ENCODE peak calls at places on chromosomes 7 and 10, in six cellular contexts. V is naive thymus-derived CD4-positive, alpha-beta T cell; D is SK-N-SH; Z is CD8-positive, alpha-beta memory T cell; Y is cardiac muscle cell; A is mammary epithelial cell. C is an unnamed sample. For H3K9me3, the result is how much of the 10 kb centered on the place peaks cover.

GRCh38 chr10:14758994-14759664 is 15.6 kb downstream of the FAM107B start:
- DNase-seq in V (no peak), D (peak), Z (no peak), Y (no peak), A (no peak), C (peak)

GRCh38 chr10:46554166-46554781 is 2.2 kb downstream of the GPRIN2 start:
- DNase-seq in V (no peak), D (no peak), Z (no peak), Y (no peak), A (no peak), C (no peak)

GRCh38 chr10:97812696-97813095 is 36.9 kb upstream of the GOLGA7B start:
- DNase-seq in V (no peak), D (no peak), Z (no peak), Y (no peak), A (no peak), C (no peak)

GRCh38 chr10:78033623-78034470 is at the start of gene RPS24:
- DNase-seq in V (peak), D (peak), Z (peak), Y (peak), A (peak), C (peak)

GRCh38 chr10:26665080-26666048 is 32.1 kb upstream of the PDSS1 start:
- DNase-seq in V (no peak), D (no peak), Z (no peak), Y (no peak), A (no peak), C (no peak)

GRCh38 chr7:116772423-116772852 is 89.9 kb upstream of the CAPZA2 start:
- DNase-seq in V (no peak), D (no peak), Z (no peak), Y (no peak), A (peak), C (peak)

GRCh38 chr7:18290865-18291264 is 204.7 kb upstream of the HDAC9 start:
- DNase-seq in V (no peak), D (no peak), Z (no peak), Y (no peak), A (no peak), C (no peak)

GRCh38 chr7:155188821-155189599 is 108.7 kb upstream of the INSIG1 start:
- DNase-seq in V (no peak), D (no peak), Z (no peak), Y (no peak), A (peak), C (no peak)

GRCh38 chr10:125662616-125663015 is 20.3 kb downstream of the TEX36 start:
- DNase-seq in V (no peak), D (no peak), Z (no peak), Y (no peak), A (peak), C (no peak)

GRCh38 chr10:3980660-3981059 is 195.7 kb upstream of the KLF6 start:
- DNase-seq in V (no peak), D (no peak), Z (peak), Y (no peak), A (no peak), C (peak)

GRCh38 chr10:79904671-79905321 is 44.1 kb downstream of the SFTPD start:
- DNase-seq in V (peak), D (peak), Z (peak), Y (peak), A (peak), C (peak)

GRCh38 chr7:69177941-69178494 is 420.3 kb upstream of the AUTS2 start:
- DNase-seq in V (no peak), D (no peak), Z (no peak), Y (peak), A (no peak), C (no peak)

GRCh38 chr10:22321831-22322662 is 1.1 kb downstream of the BMI1 start:
- DNase-seq in V (no peak), D (peak), Z (no peak), Y (peak), A (peak), C (no peak)

GRCh38 chr10:25901199-25901598 is 32.8 kb upstream of the MYO3A start:
- DNase-seq in V (no peak), D (no peak), Z (no peak), Y (no peak), A (no peak), C (no peak)

GRCh38 chr7:144975882-144976281 is 140.0 kb upstream of the TPK1 start:
- DNase-seq in V (no peak), D (no peak), Z (no peak), Y (no peak), A (no peak), C (no peak)

GRCh38 chr10:113961261-113961938 is 82.3 kb upstream of the ADRB1 start:
- DNase-seq in V (peak), D (no peak), Z (peak), Y (no peak), A (no peak), C (peak)

GRCh38 chr7:76403780-76404494 is 5.6 kb downstream of the SSC4D start:
- DNase-seq in V (no peak), D (no peak), Z (no peak), Y (no peak), A (no peak), C (peak)

GRCh38 chr10:3549118-3549517 is 235.9 kb downstream of the KLF6 start:
- DNase-seq in V (no peak), D (no peak), Z (no peak), Y (no peak), A (no peak), C (no peak)

GRCh38 chr10:31074357-31075065 is 42.8 kb upstream of the ZNF438 start:
- DNase-seq in V (no peak), D (no peak), Z (no peak), Y (no peak), A (no peak), C (no peak)

GRCh38 chr10:105875050-105875449 is 1234.0 kb downstream of the SORCS3 start:
- DNase-seq in V (no peak), D (no peak), Z (no peak), Y (no peak), A (no peak), C (no peak)

GRCh38 chr10:111104811-111105210 is 28.0 kb downstream of the ADRA2A start:
- DNase-seq in V (no peak), D (no peak), Z (no peak), Y (no peak), A (no peak), C (no peak)

GRCh38 chr7:27128034-27128433 is 2.5 kb downstream of the HOXA4 start:
- DNase-seq in V (no peak), D (no peak), Z (no peak), Y (no peak), A (no peak), C (no peak)

GRCh38 chr10:97049670-97050069 is 136.1 kb downstream of the SLIT1 start:
- DNase-seq in V (no peak), D (no peak), Z (no peak), Y (no peak), A (no peak), C (no peak)

GRCh38 chr7:32670105-32670504 is 174.8 kb downstream of the AVL9 start:
- DNase-seq in V (no peak), D (no peak), Z (no peak), Y (no peak), A (peak), C (peak)

GRCh38 chr7:47152307-47152706 is 429.6 kb downstream of the TNS3 start:
- DNase-seq in V (no peak), D (no peak), Z (no peak), Y (no peak), A (no peak), C (no peak)

DNA sequence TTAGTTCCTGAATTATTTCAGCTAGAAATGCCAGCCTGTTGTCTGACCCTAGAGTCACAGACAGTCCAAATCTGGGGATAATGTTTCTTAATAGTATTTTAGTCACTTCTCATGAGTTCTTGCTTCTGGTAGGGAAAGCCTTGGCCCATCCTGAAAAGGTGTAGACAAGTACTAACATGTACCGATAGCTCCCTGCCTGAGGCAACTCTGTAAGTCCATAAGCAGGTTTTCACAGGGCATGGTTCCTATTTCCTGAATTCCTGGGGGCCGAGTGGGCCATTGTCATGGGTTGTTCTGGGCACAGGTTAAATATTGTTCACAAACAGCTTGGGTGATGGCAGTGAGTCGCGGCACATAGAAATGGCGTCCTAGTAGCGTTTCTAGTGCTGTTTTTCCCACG is 3.1 kb upstream of the ZNF117 start:
- DNase-seq in V (no peak), D (no peak), Z (no peak), Y (no peak), A (peak), C (no peak)
- H3K9me3 ChIP-seq in V (under half), D (under half), Z (half or more), Y (under half), A (half or more), C (under half)

GRCh38 chr10:86825366-86825765 is 68.9 kb downstream of the BMPR1A start:
- DNase-seq in V (no peak), D (no peak), Z (no peak), Y (no peak), A (no peak), C (no peak)

GRCh38 chr10:86827639-86828038 is 71.2 kb downstream of the BMPR1A start:
- DNase-seq in V (no peak), D (no peak), Z (no peak), Y (no peak), A (no peak), C (no peak)

GRCh38 chr10:86821600-86821999 is 65.2 kb downstream of the BMPR1A start:
- DNase-seq in V (no peak), D (no peak), Z (no peak), Y (no peak), A (no peak), C (no peak)

GRCh38 chr10:86823565-86823964 is 67.1 kb downstream of the BMPR1A start:
- DNase-seq in V (no peak), D (no peak), Z (no peak), Y (no peak), A (no peak), C (no peak)

GRCh38 chr10:86824151-86824550 is 67.7 kb downstream of the BMPR1A start:
- DNase-seq in V (no peak), D (no peak), Z (no peak), Y (no peak), A (peak), C (no peak)
- H3K27ac ChIP-seq in V (no peak), D (no peak), Z (no peak), Y (peak), A (no peak), C (no peak)

DNA sequence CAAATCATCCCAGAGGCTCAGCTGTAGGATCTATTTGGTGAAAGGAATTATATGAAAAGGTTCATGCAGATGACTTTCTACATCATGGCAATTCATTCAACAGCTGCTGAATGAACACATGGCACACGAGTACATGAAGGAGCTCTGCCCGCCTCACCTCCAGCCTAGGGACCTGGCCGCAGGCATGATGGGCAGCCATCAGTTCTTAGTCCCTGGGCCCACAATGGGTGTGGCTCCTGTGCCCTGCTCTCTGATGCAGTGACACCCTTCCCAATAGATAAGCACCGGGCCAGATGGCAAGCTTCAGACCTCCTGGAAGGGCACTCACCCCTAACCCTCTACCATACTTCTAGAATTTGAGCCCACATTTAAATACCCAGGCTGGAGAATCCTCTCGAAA is 3.5 kb downstream of the CHST15 start:
- DNase-seq in V (no peak), D (no peak), Z (no peak), Y (no peak), A (no peak), C (no peak)
- H3K4me3 ChIP-seq in V (no peak), D (no peak), Z (no peak), Y (no peak), A (no peak), C (no peak)

GRCh38 chr10:83753490-83753889 is 385.8 kb upstream of the GHITM start:
- DNase-seq in V (no peak), D (no peak), Z (no peak), Y (no peak), A (no peak), C (no peak)

GRCh38 chr10:83750604-83751003 is 388.7 kb upstream of the GHITM start:
- DNase-seq in V (no peak), D (no peak), Z (no peak), Y (no peak), A (no peak), C (no peak)
- H3K9me3 ChIP-seq in V (under half), D (under half), Z (under half), Y (under half), A (under half), C (under half)

GRCh38 chr7:127673902-127674301 is 21.9 kb downstream of the SND1 start:
- DNase-seq in V (no peak), D (no peak), Z (no peak), Y (no peak), A (peak), C (no peak)
- H3K27ac ChIP-seq in V (no peak), D (no peak), Z (no peak), Y (no peak), A (no peak), C (no peak)

DNA sequence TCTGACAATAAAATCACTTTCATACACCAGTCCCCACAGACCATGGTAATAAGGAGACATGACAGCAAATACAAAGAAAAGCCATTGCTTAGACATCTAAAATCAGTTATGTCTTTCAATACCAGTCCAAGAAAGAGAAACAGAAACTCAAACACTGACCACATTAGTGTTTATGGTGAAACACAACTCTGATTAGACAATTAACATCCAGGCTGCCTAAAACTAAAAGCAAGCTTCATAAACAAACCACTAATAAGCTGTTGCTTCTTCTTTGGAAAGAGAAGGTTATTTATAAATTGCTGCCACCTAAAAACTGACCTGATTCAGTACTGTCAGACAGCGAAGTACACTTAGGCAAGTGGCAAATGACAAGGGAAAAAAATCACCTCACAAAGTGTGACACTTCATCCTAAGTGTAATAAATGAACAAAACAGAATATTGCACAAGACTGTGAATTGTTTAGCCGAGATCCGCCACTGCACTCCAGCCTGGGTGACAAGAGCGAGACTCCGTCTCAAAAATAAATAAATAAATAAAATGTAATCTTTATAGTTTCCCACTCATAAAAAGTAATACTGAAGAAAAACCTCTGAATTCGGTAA is 277.4 kb downstream of the PARD3 start:
- DNase-seq in V (no peak), D (no peak), Z (no peak), Y (no peak), A (no peak), C (no peak)
- H3K4me3 ChIP-seq in V (no peak), D (no peak), Z (no peak), Y (no peak), A (no peak), C (no peak)

DNA sequence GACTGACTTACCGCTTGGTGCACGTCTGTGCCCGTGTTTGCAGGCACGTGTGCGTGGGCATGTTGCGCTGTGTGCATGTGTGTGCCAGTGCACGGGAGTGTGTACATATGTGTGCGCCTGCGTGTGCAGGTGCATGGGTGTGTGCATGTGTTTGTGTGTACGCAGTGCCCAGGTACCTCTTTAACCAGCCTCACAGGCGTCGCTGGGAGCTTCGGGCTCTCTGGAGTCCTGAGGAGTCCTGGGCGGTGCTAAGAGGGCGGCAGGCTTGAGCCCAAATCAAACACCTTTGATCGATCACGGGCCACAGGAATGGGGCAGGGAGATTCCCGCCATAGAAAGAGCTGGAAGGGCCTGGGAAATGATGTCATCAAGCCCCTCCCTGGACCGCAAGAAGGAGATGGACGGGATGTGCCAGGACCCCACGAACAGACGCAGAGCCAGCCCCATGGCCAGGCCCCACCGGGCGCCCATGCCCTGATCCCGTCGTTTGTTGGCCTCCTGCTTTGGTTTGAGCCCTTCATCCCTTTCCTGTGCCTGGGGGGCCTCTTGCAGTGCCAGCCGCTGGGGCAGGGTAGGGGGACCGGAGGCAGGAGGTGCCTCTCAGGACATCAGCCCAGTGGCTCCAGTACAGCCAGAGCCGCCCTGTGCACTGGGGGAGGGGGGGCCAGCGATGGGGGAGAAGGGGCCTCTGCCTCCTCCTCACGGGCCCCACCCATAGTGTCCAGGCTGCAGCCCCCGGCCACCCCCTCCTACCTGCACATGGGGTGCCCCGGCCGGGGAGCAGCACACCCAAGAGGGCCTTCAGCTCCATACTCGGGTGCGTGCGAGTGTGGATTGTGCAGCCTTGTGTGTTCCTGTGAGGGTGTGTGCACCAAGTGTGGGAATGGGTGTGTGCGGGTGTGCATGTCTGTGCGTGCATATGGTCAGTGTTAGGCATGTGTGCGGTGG is 5.8 kb downstream of the KNDC1 start:
- DNase-seq in V (no peak), D (peak), Z (no peak), Y (no peak), A (no peak), C (no peak)
- H3K9me3 ChIP-seq in V (under half), D (under half), Z (under half), Y (under half), A (under half), C (under half)

GRCh38 chr7:140673063-140673769 is 471 bp downstream of the ADCK2 start:
- DNase-seq in V (peak), D (peak), Z (peak), Y (peak), A (peak), C (peak)

GRCh38 chr7:140674899-140675701 is 2.4 kb downstream of the ADCK2 start:
- DNase-seq in V (no peak), D (peak), Z (no peak), Y (peak), A (no peak), C (no peak)

GRCh38 chr7:140674356-140674800 is 1.6 kb downstream of the ADCK2 start:
- DNase-seq in V (no peak), D (no peak), Z (no peak), Y (no peak), A (no peak), C (peak)

GRCh38 chr7:140672382-140673062 is at the start of gene ADCK2:
- DNase-seq in V (peak), D (peak), Z (no peak), Y (peak), A (peak), C (peak)

GRCh38 chr7:140673770-140674155 is 1.0 kb downstream of the ADCK2 start:
- DNase-seq in V (no peak), D (no peak), Z (no peak), Y (no peak), A (no peak), C (no peak)
- H3K27ac ChIP-seq in V (peak), D (no peak), Z (peak), Y (no peak), A (no peak), C (peak)